ENCODE peak calls at places on chromosomes 1 and 21, in five cellular contexts. G is head of caudate nucleus; U is left cardiac atrium; E is naive thymus-derived CD4-positive, alpha-beta T cell; H is AG08396. W is an unnamed sample.

GRCh38 chr1:204072951-204073836 is at the start of gene SOX13:
- DNase-seq in U (peak), E (no peak), H (peak), G (peak), W (peak)

GRCh38 chr1:177817969-177818872 is 151.6 kb downstream of the SEC16B start:
- DNase-seq in H (no peak), G (no peak), E (no peak), U (no peak), W (no peak)

GRCh38 chr1:179793281-179793680 is 50.2 kb downstream of the FAM163A start:
- DNase-seq in E (no peak), H (no peak), U (no peak), G (no peak), W (no peak)

GRCh38 chr1:58397187-58397820 is 149.2 kb downstream of the OMA1 start:
- DNase-seq in G (no peak), H (peak), E (no peak), U (no peak), W (no peak)

GRCh38 chr1:111202707-111203623 is 2.5 kb upstream of the DENND2D start:
- DNase-seq in H (no peak), E (no peak), U (no peak), G (no peak), W (no peak)

GRCh38 chr1:98932184-98932583 is 72.5 kb downstream of the PLPPR5 start:
- DNase-seq in U (no peak), H (no peak), G (no peak), E (no peak), W (no peak)

GRCh38 chr1:224502459-224503160 is 68.0 kb upstream of the WDR26 start:
- DNase-seq in U (no peak), G (no peak), E (no peak), H (no peak), W (no peak)

GRCh38 chr1:200862713-200863415 is 9.9 kb upstream of the GPR25 start:
- DNase-seq in H (no peak), G (no peak), E (no peak), U (no peak), W (no peak)

GRCh38 chr1:150149490-150150453 is at the start of gene PLEKHO1:
- DNase-seq in G (peak), H (peak), E (peak), U (peak), W (peak)

GRCh38 chr1:174982971-174983689 is 16.6 kb upstream of the CACYBP start:
- DNase-seq in G (peak), U (no peak), H (peak), E (no peak), W (no peak)

GRCh38 chr1:228429007-228429406 is 12.3 kb upstream of the TRIM17 start:
- DNase-seq in H (no peak), E (no peak), G (no peak), U (no peak), W (no peak)

GRCh38 chr1:10601342-10602060 is 126.8 kb downstream of the PEX14 start:
- DNase-seq in G (no peak), E (no peak), H (no peak), U (no peak), W (no peak)

GRCh38 chr1:92567211-92567868 is 80.6 kb upstream of the GFI1 start:
- DNase-seq in G (no peak), E (no peak), H (no peak), U (no peak), W (no peak)

GRCh38 chr1:182484531-182485257 is 34.7 kb downstream of the RGSL1 start:
- DNase-seq in U (no peak), E (no peak), G (no peak), H (no peak), W (no peak)

GRCh38 chr21:20721151-20721550 is 277.1 kb upstream of the NCAM2 start:
- DNase-seq in G (no peak), H (no peak), E (no peak), U (no peak), W (no peak)

GRCh38 chr21:44425307-44425894 is 29.9 kb upstream of the LRRC3 start:
- DNase-seq in G (peak), H (no peak), E (no peak), U (peak), W (peak)

GRCh38 chr1:10152709-10153284 is 57.6 kb upstream of the KIF1B start:
- DNase-seq in U (peak), H (peak), G (peak), E (no peak), W (no peak)

GRCh38 chr1:30635386-30635975 is 87.9 kb downstream of the MATN1 start:
- DNase-seq in G (no peak), E (no peak), H (no peak), U (no peak), W (no peak)

GRCh38 chr21:25790122-25790951 is 55.6 kb downstream of the GABPA start:
- DNase-seq in H (peak), U (no peak), E (no peak), G (peak), W (no peak)

GRCh38 chr1:39576016-39576657 is 453 bp downstream of the PABPC4 start:
- DNase-seq in U (peak), H (peak), E (peak), G (peak), W (peak)

GRCh38 chr21:29017639-29018237 is 1.4 kb downstream of the RWDD2B start:
- DNase-seq in E (no peak), G (no peak), H (no peak), U (no peak), W (no peak)